ENCODE peak calls at places on chromosome 10, in six cellular contexts. N is HepG2; H is activated naive CD4-positive, alpha-beta T cell treated with anti-CD3 and anti-CD28 coated beads, Interleukin-2, amount 50 U/mL, for 72 hours; K is activated CD8-positive, alpha-beta memory T cell treated with anti-CD3 and anti-CD28 coated beads, Interleukin-2, amount 10 ng/mL, durations not matched to agents 7 days and 5 days; L is lung; B is activated T-cell treated with anti-CD3 and anti-CD28 coated beads, Interleukin-2, amount 50 U/mL, for 72 hours. X is an unnamed sample.

GRCh38 chr10:91061608-91062007 is 140.7 kb upstream of the ANKRD1 start:
- ATAC-seq in N (no peak), H (no peak), K (no peak), L (no peak), B (no peak), X (no peak)

GRCh38 chr10:13990918-13991317 is 339.8 kb downstream of the FRMD4A start:
- ATAC-seq in N (no peak), H (no peak), K (no peak), L (no peak), B (no peak), X (no peak)

GRCh38 chr10:30818010-30818660 is 188.6 kb upstream of the LYZL2 start:
- ATAC-seq in N (peak), H (no peak), K (no peak), L (peak), B (no peak), X (no peak)

GRCh38 chr10:103648951-103649532 is 155.5 kb downstream of the NEURL1 start:
- ATAC-seq in N (no peak), H (no peak), K (no peak), L (no peak), B (no peak), X (no peak)

GRCh38 chr10:124152781-124153600 is 59.6 kb upstream of the CHST15 start:
- ATAC-seq in N (peak), H (peak), K (peak), L (peak), B (peak), X (peak)

GRCh38 chr10:79354141-79354540 is 6.9 kb downstream of the PPIF start:
- ATAC-seq in N (no peak), H (no peak), K (peak), L (no peak), B (no peak), X (no peak)

GRCh38 chr10:72310241-72310633 is 36.5 kb downstream of the DDIT4 start:
- ATAC-seq in N (no peak), H (no peak), K (no peak), L (no peak), B (no peak), X (no peak)

GRCh38 chr10:112744525-112744924 is 205.5 kb upstream of the TCF7L2 start:
- ATAC-seq in N (no peak), H (no peak), K (no peak), L (no peak), B (no peak), X (no peak)

GRCh38 chr10:72704117-72704516 is 12.2 kb downstream of the MCU start:
- ATAC-seq in N (no peak), H (no peak), K (no peak), L (no peak), B (no peak), X (no peak)

GRCh38 chr10:59995862-59996261 is 89.5 kb upstream of the CCDC6 start:
- ATAC-seq in N (no peak), H (no peak), K (no peak), L (no peak), B (no peak), X (no peak)

X was measured in activated T-helper 17 cell treated with anti-CD3 and anti-CD28 coated beads, Interleukin-2, amount 50 U/mL, for 72 hours.